ENCODE peak calls at places on chromosomes 16 and 17, in five cellular contexts. P is GM12878, I is K562, G is H1, J is HepG2. F is an unnamed sample.

GRCh38 chr17:19244796-19245195 is 7.6 kb downstream of the EPN2 start:
- DNase-seq in G (no peak), J (no peak), P (no peak), I (no peak), F (no peak)

GRCh38 chr17:77610518-77610893 is 348.0 kb upstream of the TNRC6C start:
- DNase-seq in J (no peak), I (no peak), P (no peak), G (peak; percentile 26), F (no peak)

GRCh38 chr17:6666077-6666521 is 14.5 kb downstream of the C17orf100 start:
- DNase-seq in G (peak; percentile 72), J (peak; percentile 78), I (peak; percentile 54), P (no peak), F (peak; percentile 81)

GRCh38 chr17:81672954-81673353 is 6.4 kb downstream of the CCDC137 start:
- DNase-seq in J (no peak), P (no peak), I (no peak), G (no peak), F (no peak)

GRCh38 chr16:11706180-11706742 is 36.4 kb downstream of the TXNDC11 start:
- DNase-seq in P (no peak), I (peak; percentile 49), J (no peak), G (no peak), F (no peak)

GRCh38 chr16:27317738-27318398 is 4.1 kb downstream of the IL4R start:
- DNase-seq in P (no peak), G (no peak), J (no peak), I (no peak), F (no peak)

GRCh38 chr17:74241847-74242246 is 28.5 kb downstream of the TTYH2 start:
- DNase-seq in P (no peak), J (no peak), I (no peak), G (no peak), F (no peak)

GRCh38 chr17:3621146-3621720 is 12.0 kb upstream of the TRPV1 start:
- DNase-seq in J (no peak), P (no peak), G (no peak), I (no peak), F (no peak)

GRCh38 chr16:17277981-17278381 is 192.8 kb downstream of the XYLT1 start:
- DNase-seq in I (no peak), G (peak; percentile 59), P (no peak), J (peak; percentile 38), F (peak; percentile 24)

GRCh38 chr16:2516391-2517240 is 2.9 kb downstream of the ATP6V0C start:
- DNase-seq in G (no peak), J (no peak), I (no peak), P (no peak), F (no peak)

GRCh38 chr17:74840500-74840899 is 19.2 kb downstream of the GRIN2C start:
- DNase-seq in P (no peak), G (no peak), J (no peak), I (no peak), F (no peak)

GRCh38 chr17:43570518-43570928 is 24.4 kb upstream of the ETV4 start:
- DNase-seq in I (no peak), J (no peak), G (no peak), P (no peak), F (no peak)

GRCh38 chr16:66036775-66037715 is 329.4 kb upstream of the CDH5 start:
- DNase-seq in P (no peak), I (no peak), G (no peak), J (no peak), F (no peak)

GRCh38 chr17:36768355-36768754 is 167.0 kb downstream of the MRM1 start:
- DNase-seq in I (peak; percentile 41), P (no peak), G (peak; percentile 70), J (no peak), F (no peak)

GRCh38 chr17:62966426-62967110 is 533 bp downstream of the TANC2 start:
- DNase-seq in J (no peak), P (no peak), I (no peak), G (peak; percentile 69), F (no peak)

GRCh38 chr16:2081685-2082084 is 33.9 kb downstream of the TSC2 start:
- DNase-seq in J (no peak), G (no peak), P (no peak), I (no peak), F (no peak)

GRCh38 chr16:75584108-75584507 is 17.9 kb downstream of the GABARAPL2 start:
- DNase-seq in J (no peak), I (no peak), P (no peak), G (no peak), F (no peak)

GRCh38 chr16:74740795-74741304 is 33.8 kb downstream of the FA2H start:
- DNase-seq in I (no peak), J (no peak), P (no peak), G (no peak), F (peak; percentile 75)

GRCh38 chr16:15618392-15618791 is 24.6 kb downstream of the MARF1 start:
- DNase-seq in P (no peak), J (no peak), I (no peak), G (no peak), F (no peak)

GRCh38 chr16:49513040-49513439 is 139.4 kb downstream of the C16orf78 start:
- DNase-seq in J (no peak), I (peak; percentile 61), P (no peak), G (no peak), F (no peak)

GRCh38 chr16:70706948-70707465 is 21.2 kb upstream of the MTSS2 start:
- DNase-seq in P (no peak), J (no peak), I (no peak), G (no peak), F (no peak)

GRCh38 chr17:39196820-39197331 is 593 bp downstream of the CACNB1 start:
- DNase-seq in P (no peak), J (no peak), G (peak; percentile 52), I (peak; percentile 52), F (no peak)

GRCh38 chr16:616771-617586 is 13.8 kb upstream of the WFIKKN1 start:
- DNase-seq in I (no peak), J (no peak), G (no peak), P (no peak), F (no peak)

GRCh38 chr17:5361426-5361825 is 58.0 kb downstream of the NUP88 start:
- DNase-seq in J (no peak), I (no peak), G (no peak), P (no peak), F (no peak)

GRCh38 chr16:77553130-77553529 is 118.3 kb upstream of the ADAMTS18 start:
- DNase-seq in P (no peak), J (no peak), I (no peak), G (no peak), F (no peak)

GRCh38 chr16:28321700-28322411 is 29.5 kb downstream of the SBK1 start:
- DNase-seq in J (peak; percentile 32), G (peak; percentile 90), I (peak; percentile 61), P (no peak), F (peak; percentile 12)
- TF ChIP-seq ATF3 in J (no peak), G (no peak), I (no peak), P (no peak), F (no peak)

GRCh38 chr17:50268040-50268439 is 6.2 kb upstream of the TMEM92 start:
- DNase-seq in P (no peak), I (no peak), J (no peak), G (no peak), F (no peak)

GRCh38 chr17:50266384-50267073 is 7.7 kb upstream of the TMEM92 start:
- DNase-seq in G (peak; percentile 43), J (peak; percentile 53), I (no peak), P (no peak), F (no peak)

GRCh38 chr17:50268632-50269287 is 5.5 kb upstream of the TMEM92 start:
- DNase-seq in P (no peak), I (no peak), G (peak; percentile 34), J (no peak), F (no peak)

GRCh38 chr17:50265690-50266306 is 8.5 kb upstream of the TMEM92 start:
- DNase-seq in I (no peak), J (no peak), P (no peak), G (no peak), F (no peak)

GRCh38 chr17:50267074-50267841 is 7.0 kb upstream of the TMEM92 start:
- DNase-seq in P (no peak), J (no peak), I (no peak), G (no peak), F (no peak)
- H3K4me3 ChIP-seq in P (no peak overlapping the region), J (no peak overlapping the region), I (no peak overlapping the region), G (no peak overlapping the region), F (no peak overlapping the region)

DNA sequence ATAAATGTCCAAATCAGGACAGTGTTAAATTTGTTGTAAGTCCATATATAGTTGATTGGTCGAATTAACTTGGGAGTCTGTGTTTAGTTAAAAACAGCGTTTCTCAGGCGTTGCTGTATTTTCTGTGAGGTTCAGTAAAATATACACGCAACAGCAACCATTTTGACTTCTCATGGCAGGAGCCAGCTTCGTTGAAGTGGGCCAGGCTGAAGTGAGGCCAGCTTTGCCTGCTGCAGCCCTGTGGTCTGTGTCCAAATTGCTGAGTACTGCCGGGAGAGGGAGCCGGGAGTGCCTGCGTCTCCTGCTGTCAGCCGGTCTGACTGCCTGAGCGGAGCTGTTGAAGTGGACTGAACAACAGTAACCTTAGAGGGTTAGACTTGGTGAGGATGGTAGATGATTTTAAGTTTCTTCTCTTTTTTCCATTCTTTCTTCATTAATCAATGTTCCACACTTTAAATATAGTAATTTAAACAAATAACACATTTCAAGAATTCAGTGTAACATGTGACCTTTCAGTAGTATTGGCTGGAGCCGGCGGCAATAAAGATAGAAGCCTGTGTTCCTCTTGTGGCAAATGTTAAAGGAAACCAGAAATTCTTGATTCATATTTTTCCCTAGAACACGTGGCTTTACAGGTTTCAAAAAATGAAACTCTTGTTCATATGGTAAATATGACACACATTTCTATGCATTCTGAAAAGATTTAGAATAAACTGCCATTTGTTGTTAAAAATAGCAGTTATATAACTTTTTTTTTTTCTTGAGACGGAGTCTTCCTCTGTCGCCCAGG is 37.0 kb upstream of the ZNF750 start:
- DNase-seq in J (peak; percentile 65), I (peak; percentile 81), P (no peak), G (no peak), F (peak; percentile 49)
- TF ChIP-seq CEBPB in J (no peak), I (no peak), P (no peak), G (no peak), F (no peak)

GRCh38 chr17:21094298-21094704 is 32.5 kb upstream of the DHRS7B start:
- DNase-seq in G (no peak), I (no peak), P (no peak), J (peak; percentile 76), F (no peak)

GRCh38 chr17:21085707-21086106 is 41.1 kb upstream of the DHRS7B start:
- DNase-seq in P (no peak), I (no peak), J (no peak), G (no peak), F (no peak)

GRCh38 chr17:21089933-21090888 is 36.6 kb upstream of the DHRS7B start:
- DNase-seq in G (no peak), P (no peak), I (no peak), J (no peak), F (no peak)

GRCh38 chr17:21090889-21091618 is 35.7 kb upstream of the DHRS7B start:
- DNase-seq in I (no peak), J (no peak), P (no peak), G (no peak), F (no peak)

DNA sequence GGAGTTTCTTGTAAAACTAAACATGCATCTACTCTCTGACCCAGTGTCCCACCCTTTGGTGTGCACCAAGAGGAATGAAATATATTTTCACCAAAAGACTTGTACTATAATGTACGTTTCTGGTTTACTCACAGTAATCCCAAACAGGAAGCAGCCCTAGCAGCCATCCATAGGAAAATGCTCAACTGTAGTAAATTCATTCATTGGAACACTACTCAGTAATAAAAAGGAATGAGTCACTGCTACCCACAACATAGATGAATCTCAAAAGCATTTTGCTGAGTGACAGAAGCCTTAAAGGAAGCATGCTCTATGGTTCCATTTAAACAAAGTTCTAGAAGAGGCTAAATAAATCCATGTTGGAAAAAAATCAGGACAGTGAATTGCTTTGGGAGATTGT is 37.6 kb upstream of the DHRS7B start:
- DNase-seq in P (no peak), G (no peak), J (no peak), I (no peak), F (no peak)
- TF ChIP-seq ATF3 in P (no peak), G (no peak), J (no peak), I (no peak), F (no peak)

F was measured in HCT116.